ENCODE peak calls at places on chromosome 4, in four cellular contexts. One of them, this sample, is unnamed.

GRCh38 chr4:94841864-94842221 is 84.1 kb downstream of the BMPR1B start:
- DNase-seq in hepatocyte: no peak
- DNase-seq in lower leg skin: no peak
- DNase-seq in BJ: no peak
- DNase-seq in this sample: no peak

GRCh38 chr4:13762126-13762525 is 134.6 kb upstream of the BOD1L1 start:
- DNase-seq in lower leg skin: no peak
- DNase-seq in hepatocyte: no peak
- DNase-seq in BJ: no peak
- DNase-seq in this sample: peak

GRCh38 chr4:78288327-78288726 is 231.2 kb downstream of the FRAS1 start:
- DNase-seq in BJ: no peak
- DNase-seq in hepatocyte: no peak
- DNase-seq in lower leg skin: no peak
- DNase-seq in this sample: no peak

GRCh38 chr4:103204114-103204513 is 6.0 kb upstream of the CENPE start:
- DNase-seq in lower leg skin: no peak
- DNase-seq in hepatocyte: no peak
- DNase-seq in BJ: no peak
- DNase-seq in this sample: no peak

GRCh38 chr4:157095716-157096115 is 19.8 kb downstream of the GLRB start:
- DNase-seq in BJ: no peak
- DNase-seq in hepatocyte: no peak
- DNase-seq in lower leg skin: no peak
- DNase-seq in this sample: no peak

GRCh38 chr4:71389149-71389840 is 50.5 kb downstream of the SLC4A4 start:
- DNase-seq in BJ: no peak
- DNase-seq in hepatocyte: peak
- DNase-seq in lower leg skin: no peak
- DNase-seq in this sample: no peak

GRCh38 chr4:46931981-46932380 is 22.9 kb upstream of the COX7B2 start:
- DNase-seq in hepatocyte: peak
- DNase-seq in lower leg skin: no peak
- DNase-seq in BJ: no peak
- DNase-seq in this sample: no peak

GRCh38 chr4:156169011-156169410 is 215.3 kb upstream of the CTSO start:
- DNase-seq in BJ: peak
- DNase-seq in hepatocyte: peak
- DNase-seq in lower leg skin: no peak
- DNase-seq in this sample: no peak

GRCh38 chr4:4386736-4387392 is at the start of gene NSG1:
- DNase-seq in lower leg skin: no peak
- DNase-seq in BJ: no peak
- DNase-seq in hepatocyte: peak
- DNase-seq in this sample: no peak

GRCh38 chr4:159010100-159010499 is 92.8 kb upstream of the RAPGEF2 start:
- DNase-seq in BJ: no peak
- DNase-seq in hepatocyte: no peak
- DNase-seq in lower leg skin: no peak
- DNase-seq in this sample: no peak

GRCh38 chr4:188372856-188373255 is 233.6 kb downstream of the TRIML1 start:
- DNase-seq in lower leg skin: no peak
- DNase-seq in hepatocyte: peak
- DNase-seq in BJ: no peak
- DNase-seq in this sample: no peak

GRCh38 chr4:3108211-3108610 is 33.7 kb downstream of the HTT start:
- DNase-seq in BJ: no peak
- DNase-seq in lower leg skin: no peak
- DNase-seq in hepatocyte: no peak
- DNase-seq in this sample: no peak

GRCh38 chr4:159296061-159296460 is 193.2 kb downstream of the RAPGEF2 start:
- DNase-seq in BJ: no peak
- DNase-seq in hepatocyte: no peak
- DNase-seq in lower leg skin: no peak
- DNase-seq in this sample: no peak

GRCh38 chr4:19678763-19679162 is 572.9 kb upstream of the SLIT2 start:
- DNase-seq in lower leg skin: no peak
- DNase-seq in hepatocyte: no peak
- DNase-seq in BJ: no peak
- DNase-seq in this sample: no peak

GRCh38 chr4:89000844-89001360 is 56.1 kb downstream of the FAM13A start:
- DNase-seq in BJ: no peak
- DNase-seq in lower leg skin: no peak
- DNase-seq in hepatocyte: peak
- DNase-seq in this sample: peak

GRCh38 chr4:177484613-177485021 is 42.4 kb upstream of the AGA start:
- DNase-seq in hepatocyte: no peak
- DNase-seq in lower leg skin: no peak
- DNase-seq in BJ: peak
- DNase-seq in this sample: peak

GRCh38 chr4:105113800-105114199 is 32.9 kb upstream of the TET2 start:
- DNase-seq in hepatocyte: no peak
- DNase-seq in lower leg skin: no peak
- DNase-seq in BJ: no peak
- DNase-seq in this sample: no peak

GRCh38 chr4:158428242-158428641 is 93.4 kb upstream of the RXFP1 start:
- DNase-seq in BJ: peak
- DNase-seq in hepatocyte: no peak
- DNase-seq in lower leg skin: no peak
- DNase-seq in this sample: no peak

GRCh38 chr4:147599764-147600163 is 17.4 kb upstream of the TMEM184C start:
- DNase-seq in BJ: no peak
- DNase-seq in lower leg skin: no peak
- DNase-seq in hepatocyte: no peak
- DNase-seq in this sample: no peak

GRCh38 chr4:183797445-183798248 is 107.5 kb upstream of the STOX2 start:
- DNase-seq in hepatocyte: peak
- DNase-seq in BJ: no peak
- DNase-seq in lower leg skin: no peak
- DNase-seq in this sample: no peak

GRCh38 chr4:128228021-128228571 is 59.5 kb downstream of the PGRMC2 start:
- DNase-seq in hepatocyte: no peak
- DNase-seq in lower leg skin: no peak
- DNase-seq in BJ: no peak
- DNase-seq in this sample: no peak

GRCh38 chr4:87322754-87323153 is at the start of gene HSD17B13:
- DNase-seq in hepatocyte: no peak
- DNase-seq in lower leg skin: no peak
- DNase-seq in BJ: no peak
- DNase-seq in this sample: no peak

GRCh38 chr4:173834151-173834550 is 304.1 kb upstream of the HAND2 start:
- DNase-seq in hepatocyte: no peak
- DNase-seq in BJ: no peak
- DNase-seq in lower leg skin: no peak
- DNase-seq in this sample: no peak

GRCh38 chr4:9994246-9994847 is 26.9 kb downstream of the SLC2A9 start:
- DNase-seq in BJ: no peak
- DNase-seq in hepatocyte: no peak
- DNase-seq in lower leg skin: no peak
- DNase-seq in this sample: no peak

GRCh38 chr4:6324999-6325790 is 55.5 kb downstream of the WFS1 start:
- DNase-seq in lower leg skin: peak
- DNase-seq in BJ: no peak
- DNase-seq in hepatocyte: peak
- DNase-seq in this sample: no peak

GRCh38 chr4:156476359-156476758 is 495.2 kb downstream of the PDGFC start:
- DNase-seq in BJ: peak
- DNase-seq in lower leg skin: no peak
- DNase-seq in hepatocyte: peak
- DNase-seq in this sample: peak

GRCh38 chr4:69828828-69829227 is 31.1 kb downstream of the SULT1E1 start:
- DNase-seq in hepatocyte: no peak
- DNase-seq in BJ: no peak
- DNase-seq in lower leg skin: no peak
- DNase-seq in this sample: no peak

GRCh38 chr4:76562851-76563803 is 128.1 kb downstream of the SHROOM3 start:
- DNase-seq in BJ: no peak
- DNase-seq in lower leg skin: no peak
- DNase-seq in hepatocyte: peak
- DNase-seq in this sample: no peak

GRCh38 chr4:164081801-164082200 is 587.3 kb downstream of the TMA16 start:
- DNase-seq in BJ: no peak
- DNase-seq in lower leg skin: no peak
- DNase-seq in hepatocyte: no peak
- DNase-seq in this sample: no peak

GRCh38 chr4:150381671-150382427 is 200.1 kb upstream of the MAB21L2 start:
- DNase-seq in BJ: no peak
- DNase-seq in hepatocyte: no peak
- DNase-seq in lower leg skin: no peak
- DNase-seq in this sample: no peak

GRCh38 chr4:16627999-16628398 is 270.4 kb downstream of the LDB2 start:
- DNase-seq in BJ: peak
- DNase-seq in hepatocyte: peak
- DNase-seq in lower leg skin: no peak
- DNase-seq in this sample: peak

GRCh38 chr4:75939890-75940691 is 722 bp downstream of the NAAA start:
- DNase-seq in hepatocyte: peak
- DNase-seq in BJ: no peak
- DNase-seq in lower leg skin: peak
- DNase-seq in this sample: no peak

GRCh38 chr4:121376097-121376496 is 4.7 kb downstream of the QRFPR start:
- DNase-seq in hepatocyte: no peak
- DNase-seq in lower leg skin: no peak
- DNase-seq in BJ: no peak
- DNase-seq in this sample: no peak

GRCh38 chr4:5238106-5238505 is 186.8 kb downstream of the STK32B start:
- DNase-seq in hepatocyte: no peak
- DNase-seq in lower leg skin: no peak
- DNase-seq in BJ: peak
- DNase-seq in this sample: no peak

GRCh38 chr4:147617173-147617840 is at the start of gene TMEM184C:
- DNase-seq in lower leg skin: peak
- DNase-seq in hepatocyte: peak
- DNase-seq in BJ: peak
- DNase-seq in this sample: peak

DNA sequence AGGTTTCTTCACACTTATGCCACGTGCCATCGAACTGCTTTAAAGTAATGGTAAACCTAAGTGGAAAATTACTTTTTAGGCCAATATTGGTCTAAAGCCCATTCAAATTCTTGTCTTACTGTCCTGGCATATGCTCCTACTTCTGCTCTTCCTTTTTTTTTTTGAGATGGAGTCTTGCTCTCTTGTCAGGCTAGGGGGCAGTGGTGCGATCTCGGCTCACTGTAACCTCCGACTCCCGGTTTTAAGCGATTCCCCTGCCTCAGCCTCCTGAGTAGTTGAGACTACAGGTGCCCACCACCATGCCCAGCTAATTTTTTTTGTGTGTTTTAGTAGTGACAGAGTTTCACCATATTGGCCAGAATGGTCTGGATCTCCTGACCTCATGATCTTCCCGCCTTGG is 129.0 kb upstream of the TECRL start:
- DNase-seq in BJ: no peak
- DNase-seq in lower leg skin: no peak
- DNase-seq in hepatocyte: no peak
- DNase-seq in this sample: no peak
- TF ChIP-seq CTCF in BJ: no peak
- TF ChIP-seq CTCF in lower leg skin: no peak
- TF ChIP-seq CTCF in hepatocyte: peak
- TF ChIP-seq CTCF in this sample: peak

GRCh38 chr4:169250796-169251195 is 20.0 kb downstream of the SH3RF1 start:
- DNase-seq in lower leg skin: no peak
- DNase-seq in BJ: no peak
- DNase-seq in hepatocyte: no peak
- DNase-seq in this sample: no peak

GRCh38 chr4:169251291-169252235 is 19.2 kb downstream of the SH3RF1 start:
- DNase-seq in lower leg skin: no peak
- DNase-seq in hepatocyte: peak
- DNase-seq in BJ: no peak
- DNase-seq in this sample: no peak

GRCh38 chr4:169253904-169254303 is 16.9 kb downstream of the SH3RF1 start:
- DNase-seq in BJ: peak
- DNase-seq in lower leg skin: no peak
- DNase-seq in hepatocyte: no peak
- DNase-seq in this sample: no peak

GRCh38 chr4:169253087-169253675 is 17.6 kb downstream of the SH3RF1 start:
- DNase-seq in BJ: no peak
- DNase-seq in lower leg skin: no peak
- DNase-seq in hepatocyte: no peak
- DNase-seq in this sample: no peak

GRCh38 chr4:169252339-169253086 is 18.2 kb downstream of the SH3RF1 start:
- DNase-seq in BJ: no peak
- DNase-seq in lower leg skin: no peak
- DNase-seq in hepatocyte: no peak
- DNase-seq in this sample: no peak
- H3K4me3 ChIP-seq in BJ: no peak
- H3K4me3 ChIP-seq in lower leg skin: no peak
- H3K4me3 ChIP-seq in hepatocyte: no peak
- H3K4me3 ChIP-seq in this sample: no peak

DNA sequence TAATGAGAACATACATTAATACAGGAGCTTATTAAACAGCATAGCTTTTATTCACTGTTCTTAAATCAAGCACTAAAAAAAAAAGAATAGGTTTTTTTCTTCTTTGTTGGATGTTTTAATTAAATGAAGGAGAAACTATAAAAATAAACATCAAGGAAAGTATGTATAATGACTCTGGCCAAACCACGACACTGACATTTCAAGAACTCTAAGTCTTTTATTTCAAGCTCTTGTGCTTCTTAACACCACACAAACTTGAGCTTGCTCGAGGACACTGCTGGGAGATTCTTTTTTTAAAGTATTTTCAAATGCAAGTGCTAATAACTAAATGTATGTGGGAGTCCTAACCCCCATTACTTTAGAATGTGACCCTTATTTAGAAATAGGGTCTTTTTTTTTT is 204.9 kb upstream of the PPARGC1A start:
- DNase-seq in BJ: no peak
- DNase-seq in lower leg skin: no peak
- DNase-seq in hepatocyte: no peak
- DNase-seq in this sample: no peak
- TF ChIP-seq CTCF in BJ: no peak
- TF ChIP-seq CTCF in lower leg skin: no peak
- TF ChIP-seq CTCF in hepatocyte: no peak
- TF ChIP-seq CTCF in this sample: no peak

GRCh38 chr4:55069248-55069647 is 56.1 kb downstream of the KDR start:
- DNase-seq in hepatocyte: peak
- DNase-seq in BJ: no peak
- DNase-seq in lower leg skin: no peak
- DNase-seq in this sample: no peak
- H3K4me3 ChIP-seq in hepatocyte: no peak
- H3K4me3 ChIP-seq in BJ: no peak
- H3K4me3 ChIP-seq in lower leg skin: no peak
- H3K4me3 ChIP-seq in this sample: no peak

DNA sequence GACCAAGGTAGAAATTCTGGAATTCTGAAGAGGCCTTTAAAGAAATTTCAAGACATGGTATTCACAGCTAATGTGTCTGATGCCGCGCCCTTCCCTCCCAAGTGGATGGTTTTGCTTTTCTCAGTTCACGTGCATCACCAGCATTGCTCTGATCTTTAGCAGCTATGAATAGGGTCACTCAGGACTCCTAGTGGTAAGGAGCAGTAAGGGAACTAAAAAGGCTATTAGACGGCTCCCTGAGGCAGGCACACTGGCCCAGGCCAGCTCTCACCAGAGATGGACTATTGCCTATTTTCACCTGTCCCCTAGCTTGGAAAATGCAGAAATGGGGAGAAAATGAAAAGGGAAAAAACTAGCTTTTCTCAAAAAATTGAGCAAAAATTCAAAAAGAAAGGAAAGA is 447.5 kb upstream of the RASGEF1B start:
- DNase-seq in BJ: no peak
- DNase-seq in lower leg skin: no peak
- DNase-seq in hepatocyte: peak
- DNase-seq in this sample: peak
- TF ChIP-seq CTCF in BJ: peak
- TF ChIP-seq CTCF in lower leg skin: no peak
- TF ChIP-seq CTCF in hepatocyte: peak
- TF ChIP-seq CTCF in this sample: peak